ENCODE peak calls at places on chromosome 17, in six cellular contexts. I is suprapubic skin, N is OCI-LY7, R is A549, Z is fibroblast of villous mesenchyme, S is bronchial epithelial cell. Y is an unnamed sample.
A peak's percentile ranks its signal among the peaks of the same experiment; 100 is the strongest.

GRCh38 chr17:63967953-63968352 is 4.8 kb downstream of the SCN4A start:
- DNase-seq in I (no peak), N (no peak), R (no peak), Z (no peak), S (no peak), Y (no peak)

GRCh38 chr17:16425698-16426659 is 10.6 kb downstream of the TRPV2 start:
- DNase-seq in I (no peak), N (no peak), R (no peak), Z (peak; percentile 40), S (no peak), Y (no peak)

GRCh38 chr17:3885271-3885670 is 7.6 kb downstream of the CAMKK1 start:
- DNase-seq in I (no peak), N (no peak), R (no peak), Z (no peak), S (no peak), Y (no peak)

GRCh38 chr17:59502800-59503199 is 62.6 kb upstream of the DHX40 start:
- DNase-seq in I (no peak), N (no peak), R (no peak), Z (no peak), S (no peak), Y (no peak)

GRCh38 chr17:77323413-77324171 is 182.8 kb downstream of the SEC14L1 start:
- DNase-seq in I (peak; percentile 81), N (peak; percentile 87), R (peak; percentile 72), Z (peak; percentile 87), S (no peak), Y (peak; percentile 77)

GRCh38 chr17:31052187-31052889 is 42.4 kb upstream of the NF1 start:
- DNase-seq in I (peak; percentile 81), N (no peak), R (peak; percentile 67), Z (peak; percentile 95), S (peak; percentile 98), Y (peak; percentile 93)

GRCh38 chr17:13518271-13519000 is 83.3 kb downstream of the HS3ST3A1 start:
- DNase-seq in I (no peak), N (no peak), R (no peak), Z (peak; percentile 95), S (no peak), Y (no peak)

GRCh38 chr17:50781167-50781566 is 13.8 kb upstream of the ANKRD40CL start:
- DNase-seq in I (no peak), N (no peak), R (no peak), Z (no peak), S (no peak), Y (no peak)

GRCh38 chr17:44071198-44071520 is 624 bp downstream of the G6PC3 start:
- DNase-seq in I (peak; percentile 83), N (no peak), R (no peak), Z (peak; percentile 83), S (peak; percentile 75), Y (no peak)

GRCh38 chr17:13024526-13025263 is 6.9 kb upstream of the ELAC2 start:
- DNase-seq in I (peak; percentile 71), N (peak; percentile 68), R (peak; percentile 75), Z (peak; percentile 58), S (peak; percentile 35), Y (peak; percentile 67)

GRCh38 chr17:57757735-57758134 is 12.6 kb upstream of the CCDC182 start:
- DNase-seq in I (no peak), N (no peak), R (no peak), Z (no peak), S (no peak), Y (no peak)

GRCh38 chr17:57424777-57425188 is 168.5 kb downstream of the MSI2 start:
- DNase-seq in I (no peak), N (no peak), R (no peak), Z (peak; percentile 71), S (peak; percentile 26), Y (peak; percentile 56)

GRCh38 chr17:44210342-44211192 is 8.9 kb downstream of the UBTF start:
- DNase-seq in I (peak; percentile 90), N (peak; percentile 94), R (peak; percentile 84), Z (peak; percentile 91), S (peak; percentile 49), Y (peak; percentile 87)

GRCh38 chr17:10798332-10798749 is 5.6 kb downstream of the TMEM238L start:
- DNase-seq in I (peak; percentile 66), N (no peak), R (no peak), Z (no peak), S (no peak), Y (no peak)

GRCh38 chr17:57286372-57287105 is 30.2 kb downstream of the MSI2 start:
- DNase-seq in I (no peak), N (no peak), R (no peak), Z (peak; percentile 12), S (no peak), Y (no peak)

GRCh38 chr17:31690118-31690517 is 168.9 kb downstream of the COPRS start:
- DNase-seq in I (no peak), N (no peak), R (no peak), Z (peak; percentile 56), S (no peak), Y (no peak)

GRCh38 chr17:3835410-3836229 is 10.4 kb downstream of the NCBP3 start:
- DNase-seq in I (no peak), N (no peak), R (no peak), Z (no peak), S (no peak), Y (no peak)

GRCh38 chr17:29615492-29616299 is 7.0 kb downstream of the CORO6 start:
- DNase-seq in I (peak; percentile 92), N (peak; percentile 85), R (peak; percentile 73), Z (peak; percentile 88), S (peak; percentile 72), Y (peak; percentile 82)

GRCh38 chr17:31085563-31085962 is 9.2 kb upstream of the NF1 start:
- DNase-seq in I (no peak), N (no peak), R (peak; percentile 36), Z (peak; percentile 69), S (peak; percentile 66), Y (peak; percentile 81)

DNA sequence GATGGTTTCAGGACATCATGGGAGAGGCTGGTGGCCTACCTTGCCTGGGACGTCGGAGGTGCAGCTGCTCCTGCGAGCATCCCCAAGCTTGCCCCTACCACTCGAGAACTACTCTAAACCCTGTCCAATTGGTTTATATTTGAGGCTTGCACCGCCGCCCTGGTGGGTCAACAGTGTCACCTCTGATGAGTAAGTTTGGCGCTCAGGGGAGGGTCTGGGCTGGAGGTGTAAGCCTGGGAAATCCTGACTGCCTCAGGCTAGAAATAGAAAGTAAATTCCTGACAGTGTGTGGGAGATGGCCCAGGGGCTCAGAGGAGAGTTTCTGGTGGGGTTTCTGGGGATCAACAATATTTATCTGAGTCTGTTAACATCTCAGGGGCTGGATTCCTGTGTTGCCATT is 48.2 kb downstream of the CCDC42 start:
- DNase-seq in I (no peak), N (no peak), R (no peak), Z (no peak), S (no peak), Y (no peak)
- TF ChIP-seq CTCF in I (no peak), N (no peak), R (no peak), Z (no peak), S (no peak), Y (no peak)

DNA sequence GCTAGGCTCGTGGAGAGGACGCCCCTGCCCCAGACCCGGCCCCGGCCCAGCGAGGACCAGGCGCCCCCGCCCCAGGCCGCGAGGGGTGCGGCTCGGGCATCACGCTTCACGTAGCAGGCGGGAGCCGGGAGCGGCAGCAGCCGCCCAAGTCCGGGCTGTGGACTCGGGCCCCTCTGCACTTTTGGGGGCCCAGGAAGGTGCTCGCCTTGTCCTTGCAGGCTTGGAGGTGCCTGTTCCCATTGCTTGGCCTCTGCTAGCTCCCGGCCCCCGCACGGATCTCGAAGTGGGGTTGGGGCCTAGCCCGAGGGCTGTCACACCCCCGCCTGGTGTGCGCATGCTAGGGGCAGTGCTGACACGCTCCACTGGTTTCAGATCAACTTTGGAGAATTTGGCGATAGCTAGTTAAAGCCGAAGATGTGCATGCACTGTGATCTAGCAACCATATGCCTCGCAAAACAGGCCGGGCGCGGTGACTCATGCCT is 55.7 kb downstream of the WSB1 start:
- DNase-seq in I (no peak), N (no peak), R (no peak), Z (peak; percentile 75), S (no peak), Y (no peak)
- H3K4me3 ChIP-seq in I (peak overlapping the region; percentile 52), N (peak overlapping the region; percentile 63), R (no peak overlapping the region), Z (no peak overlapping the region), S (peak overlapping the region; percentile 27), Y (no peak overlapping the region)

GRCh38 chr17:45256114-45256966 is 5.6 kb downstream of the SPATA32 start:
- DNase-seq in I (no peak), N (no peak), R (no peak), Z (no peak), S (no peak), Y (no peak)
- TF ChIP-seq CTCF in I (no peak), N (no peak), R (no peak), Z (no peak), S (peak; percentile 21), Y (no peak)

GRCh38 chr17:68749742-68750562 is 148.8 kb upstream of the FAM20A start:
- DNase-seq in I (no peak), N (no peak), R (no peak), Z (peak; percentile 92), S (peak; percentile 28), Y (no peak)
- H3K4me3 ChIP-seq in I (no peak overlapping the region), N (no peak overlapping the region), R (peak overlapping the region; percentile 15), Z (no peak overlapping the region), S (peak overlapping the region; percentile 12), Y (no peak overlapping the region)

GRCh38 chr17:34155947-34156346 is 99.1 kb upstream of the CCL2 start:
- DNase-seq in I (no peak), N (no peak), R (no peak), Z (no peak), S (no peak), Y (no peak)
- TF ChIP-seq CTCF in I (no peak), N (no peak), R (no peak), Z (no peak), S (no peak), Y (no peak)

GRCh38 chr17:61451538-61452300 is 503 bp upstream of the TBX4 start:
- DNase-seq in I (no peak), N (no peak), R (no peak), Z (no peak), S (no peak), Y (no peak)
- H3K4me3 ChIP-seq in I (peak overlapping the region; percentile 43), N (no peak overlapping the region), R (no peak overlapping the region), Z (no peak overlapping the region), S (no peak overlapping the region), Y (no peak overlapping the region)

GRCh38 chr17:48107137-48108055 is at the start of gene SNX11:
- DNase-seq in I (peak; percentile 96), N (peak; percentile 86), R (peak; percentile 90), Z (peak; percentile 82), S (peak; percentile 71), Y (peak; percentile 79)
- TF ChIP-seq CTCF in I (no peak), N (peak; percentile 48), R (no peak), Z (no peak), S (peak; percentile 10), Y (no peak)

GRCh38 chr17:62693616-62694415 is 66.3 kb downstream of the MRC2 start:
- DNase-seq in I (no peak), N (no peak), R (no peak), Z (no peak), S (peak; percentile 46), Y (no peak)
- H3K4me3 ChIP-seq in I (no peak overlapping the region), N (no peak overlapping the region), R (no peak overlapping the region), Z (no peak overlapping the region), S (no peak overlapping the region), Y (no peak overlapping the region)

DNA sequence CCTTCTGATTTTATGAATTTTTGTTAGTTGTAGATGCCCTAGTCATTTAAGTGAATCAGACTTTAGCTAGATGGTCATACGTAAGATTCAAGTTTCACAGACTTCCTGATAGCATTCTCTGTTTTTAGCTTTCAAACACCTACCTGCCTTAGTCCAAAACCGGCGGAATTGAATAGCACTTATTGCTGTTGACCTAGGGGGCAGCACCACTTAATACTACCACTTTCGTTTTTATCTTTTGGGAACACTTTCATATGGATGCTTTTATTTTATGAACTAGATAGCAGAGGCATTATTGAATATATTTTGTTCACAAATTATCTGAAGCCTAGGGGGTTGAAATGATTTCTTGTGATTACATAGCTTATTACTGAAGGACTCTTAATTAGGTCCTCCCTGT is 31.5 kb downstream of the TADA2A start:
- DNase-seq in I (no peak), N (peak; percentile 15), R (peak; percentile 26), Z (peak; percentile 9), S (peak; percentile 21), Y (no peak)
- TF ChIP-seq CTCF in I (no peak), N (peak; percentile 79), R (peak; percentile 55), Z (peak; percentile 33), S (peak; percentile 33), Y (peak; percentile 18)